ENCODE peak calls at places on chromosomes 2 and 18, in five cellular contexts. One of them, this sample, is unnamed.

GRCh38 chr2:175464311-175464670 is 282.8 kb upstream of the ATP5MC3 start:
- DNase-seq in HS-5: no peak
- DNase-seq in nephron progenitor cell: no peak
- DNase-seq in endothelial cell: no peak
- DNase-seq in sciatic nerve: no peak
- DNase-seq in this sample: no peak

GRCh38 chr18:52897611-52898010 is 557.6 kb downstream of the DCC start:
- DNase-seq in HS-5: no peak
- DNase-seq in nephron progenitor cell: no peak
- DNase-seq in endothelial cell: no peak
- DNase-seq in sciatic nerve: no peak
- DNase-seq in this sample: no peak

GRCh38 chr2:58283931-58284330 is 42.8 kb upstream of the FANCL start:
- DNase-seq in HS-5: no peak
- DNase-seq in nephron progenitor cell: no peak
- DNase-seq in endothelial cell: no peak
- DNase-seq in sciatic nerve: no peak
- DNase-seq in this sample: no peak

GRCh38 chr18:44968336-44968735 is 287.6 kb downstream of the SETBP1 start:
- DNase-seq in HS-5: no peak
- DNase-seq in nephron progenitor cell: no peak
- DNase-seq in endothelial cell: no peak
- DNase-seq in sciatic nerve: no peak
- DNase-seq in this sample: no peak

GRCh38 chr2:75199428-75200011 is at the start of gene TACR1:
- DNase-seq in HS-5: no peak
- DNase-seq in nephron progenitor cell: peak
- DNase-seq in endothelial cell: peak
- DNase-seq in sciatic nerve: peak
- DNase-seq in this sample: no peak

GRCh38 chr2:20616341-20616871 is 34.5 kb downstream of the HS1BP3 start:
- DNase-seq in HS-5: no peak
- DNase-seq in nephron progenitor cell: no peak
- DNase-seq in endothelial cell: no peak
- DNase-seq in sciatic nerve: peak
- DNase-seq in this sample: no peak

GRCh38 chr18:37742436-37742835 is 176.8 kb upstream of the CELF4 start:
- DNase-seq in HS-5: no peak
- DNase-seq in nephron progenitor cell: no peak
- DNase-seq in endothelial cell: no peak
- DNase-seq in sciatic nerve: no peak
- DNase-seq in this sample: no peak

GRCh38 chr18:63949068-63949737 is at the start of gene HMSD:
- DNase-seq in HS-5: no peak
- DNase-seq in nephron progenitor cell: peak
- DNase-seq in endothelial cell: peak
- DNase-seq in sciatic nerve: peak
- DNase-seq in this sample: peak

GRCh38 chr2:168611896-168612650 is 156.0 kb downstream of the CERS6 start:
- DNase-seq in HS-5: no peak
- DNase-seq in nephron progenitor cell: no peak
- DNase-seq in endothelial cell: no peak
- DNase-seq in sciatic nerve: no peak
- DNase-seq in this sample: no peak

GRCh38 chr2:18650221-18650620 is 60.9 kb upstream of the NT5C1B start:
- DNase-seq in HS-5: no peak
- DNase-seq in nephron progenitor cell: no peak
- DNase-seq in endothelial cell: no peak
- DNase-seq in sciatic nerve: no peak
- DNase-seq in this sample: no peak

GRCh38 chr18:13264986-13265900 is 46.7 kb downstream of the LDLRAD4 start:
- DNase-seq in HS-5: no peak
- DNase-seq in nephron progenitor cell: no peak
- DNase-seq in endothelial cell: no peak
- DNase-seq in sciatic nerve: peak
- DNase-seq in this sample: no peak

GRCh38 chr2:85537600-85538506 is 1.1 kb upstream of the MAT2A start:
- DNase-seq in HS-5: no peak
- DNase-seq in nephron progenitor cell: peak
- DNase-seq in endothelial cell: peak
- DNase-seq in sciatic nerve: peak
- DNase-seq in this sample: no peak

GRCh38 chr2:241357531-241357930 is 1.4 kb downstream of the FARP2 start:
- DNase-seq in HS-5: no peak
- DNase-seq in nephron progenitor cell: no peak
- DNase-seq in endothelial cell: no peak
- DNase-seq in sciatic nerve: no peak
- DNase-seq in this sample: no peak

GRCh38 chr2:97355887-97356286 is 233.8 kb downstream of the ANKRD36B start:
- DNase-seq in HS-5: no peak
- DNase-seq in nephron progenitor cell: no peak
- DNase-seq in endothelial cell: no peak
- DNase-seq in sciatic nerve: no peak
- DNase-seq in this sample: no peak

GRCh38 chr18:811192-812122 is 585 bp downstream of the YES1 start:
- DNase-seq in HS-5: peak
- DNase-seq in nephron progenitor cell: peak
- DNase-seq in endothelial cell: peak
- DNase-seq in sciatic nerve: peak
- DNase-seq in this sample: no peak

GRCh38 chr2:375270-375946 is 87.5 kb upstream of the ALKAL2 start:
- DNase-seq in HS-5: no peak
- DNase-seq in nephron progenitor cell: no peak
- DNase-seq in endothelial cell: no peak
- DNase-seq in sciatic nerve: no peak
- DNase-seq in this sample: no peak

GRCh38 chr2:229409751-229410181 is 138.7 kb upstream of the PID1 start:
- DNase-seq in HS-5: peak
- DNase-seq in nephron progenitor cell: no peak
- DNase-seq in endothelial cell: no peak
- DNase-seq in sciatic nerve: no peak
- DNase-seq in this sample: no peak

GRCh38 chr2:28185881-28186280 is 206.8 kb upstream of the FOSL2 start:
- DNase-seq in HS-5: peak
- DNase-seq in nephron progenitor cell: no peak
- DNase-seq in endothelial cell: no peak
- DNase-seq in sciatic nerve: no peak
- DNase-seq in this sample: no peak

GRCh38 chr2:106157416-106157815 is 36.7 kb downstream of the UXS1 start:
- DNase-seq in HS-5: no peak
- DNase-seq in nephron progenitor cell: no peak
- DNase-seq in endothelial cell: no peak
- DNase-seq in sciatic nerve: no peak
- DNase-seq in this sample: no peak

GRCh38 chr18:48488388-48488850 is 50.4 kb upstream of the CTIF start:
- DNase-seq in HS-5: peak
- DNase-seq in nephron progenitor cell: no peak
- DNase-seq in endothelial cell: no peak
- DNase-seq in sciatic nerve: peak
- DNase-seq in this sample: no peak

GRCh38 chr2:74834806-74835755 is 1.2 kb downstream of the HK2 start:
- DNase-seq in HS-5: no peak
- DNase-seq in nephron progenitor cell: peak
- DNase-seq in endothelial cell: peak
- DNase-seq in sciatic nerve: no peak
- DNase-seq in this sample: no peak

GRCh38 chr2:239821694-239822075 is 203.5 kb downstream of the NDUFA10 start:
- DNase-seq in HS-5: no peak
- DNase-seq in nephron progenitor cell: no peak
- DNase-seq in endothelial cell: no peak
- DNase-seq in sciatic nerve: peak
- DNase-seq in this sample: no peak

GRCh38 chr2:73128841-73129535 is 16.2 kb upstream of the RAB11FIP5 start:
- DNase-seq in HS-5: no peak
- DNase-seq in nephron progenitor cell: no peak
- DNase-seq in endothelial cell: no peak
- DNase-seq in sciatic nerve: no peak
- DNase-seq in this sample: no peak

GRCh38 chr18:46291149-46291548 is 187.0 kb downstream of the HAUS1 start:
- DNase-seq in HS-5: no peak
- DNase-seq in nephron progenitor cell: no peak
- DNase-seq in endothelial cell: no peak
- DNase-seq in sciatic nerve: no peak
- DNase-seq in this sample: no peak

GRCh38 chr2:10042301-10043161 is 819 bp upstream of the KLF11 start:
- DNase-seq in HS-5: peak
- DNase-seq in nephron progenitor cell: peak
- DNase-seq in endothelial cell: peak
- DNase-seq in sciatic nerve: peak
- DNase-seq in this sample: no peak

GRCh38 chr2:127811397-127811860 is 458 bp upstream of the WDR33 start:
- DNase-seq in HS-5: no peak
- DNase-seq in nephron progenitor cell: no peak
- DNase-seq in endothelial cell: no peak
- DNase-seq in sciatic nerve: peak
- DNase-seq in this sample: no peak

GRCh38 chr2:60528366-60528765 is 25.1 kb downstream of the BCL11A start:
- DNase-seq in HS-5: no peak
- DNase-seq in nephron progenitor cell: no peak
- DNase-seq in endothelial cell: no peak
- DNase-seq in sciatic nerve: no peak
- DNase-seq in this sample: no peak

GRCh38 chr2:218263817-218264611 is 3.2 kb downstream of the GPBAR1 start:
- DNase-seq in HS-5: no peak
- DNase-seq in nephron progenitor cell: no peak
- DNase-seq in endothelial cell: no peak
- DNase-seq in sciatic nerve: peak
- DNase-seq in this sample: no peak

GRCh38 chr18:33596178-33596854 is 18.3 kb downstream of the ASXL3 start:
- DNase-seq in HS-5: peak
- DNase-seq in nephron progenitor cell: no peak
- DNase-seq in endothelial cell: no peak
- DNase-seq in sciatic nerve: no peak
- DNase-seq in this sample: no peak

GRCh38 chr2:129296401-129297343 is 682.8 kb upstream of the RAB6C start:
- DNase-seq in HS-5: no peak
- DNase-seq in nephron progenitor cell: no peak
- DNase-seq in endothelial cell: no peak
- DNase-seq in sciatic nerve: no peak
- DNase-seq in this sample: no peak

GRCh38 chr2:170818294-170819104 is 1.8 kb downstream of the GAD1 start:
- DNase-seq in HS-5: no peak
- DNase-seq in nephron progenitor cell: peak
- DNase-seq in endothelial cell: no peak
- DNase-seq in sciatic nerve: no peak
- DNase-seq in this sample: no peak

GRCh38 chr2:9652898-9653479 is 22.2 kb upstream of the YWHAQ start:
- DNase-seq in HS-5: no peak
- DNase-seq in nephron progenitor cell: no peak
- DNase-seq in endothelial cell: no peak
- DNase-seq in sciatic nerve: no peak
- DNase-seq in this sample: no peak

GRCh38 chr2:6423131-6423530 is 442.6 kb downstream of the CMPK2 start:
- DNase-seq in HS-5: no peak
- DNase-seq in nephron progenitor cell: no peak
- DNase-seq in endothelial cell: no peak
- DNase-seq in sciatic nerve: no peak
- DNase-seq in this sample: no peak

GRCh38 chr2:23131066-23131575 is 253.9 kb upstream of the KLHL29 start:
- DNase-seq in HS-5: no peak
- DNase-seq in nephron progenitor cell: no peak
- DNase-seq in endothelial cell: no peak
- DNase-seq in sciatic nerve: no peak
- DNase-seq in this sample: no peak

GRCh38 chr2:219506802-219507554 is 7.3 kb upstream of the ASIC4 start:
- DNase-seq in HS-5: no peak
- DNase-seq in nephron progenitor cell: no peak
- DNase-seq in endothelial cell: no peak
- DNase-seq in sciatic nerve: no peak
- DNase-seq in this sample: no peak